ENCODE peak calls at places on chromosome 14, in nine cellular contexts. Y is GM20000, C is dorsolateral prefrontal cortex, G is GM06990, O is upper lobe of left lung, P is AG04450, Q is lower leg skin, A is fibroblast of pulmonary artery, S is endothelial cell. D is an unnamed sample.

GRCh38 chr14:103542545-103543088 is 13.6 kb downstream of the TRMT61A start:
- DNase-seq in Q (no peak), P (no peak), O (peak; percentile 75), Y (no peak), C (peak; percentile 94), A (no peak), G (no peak), S (peak; percentile 60), D (peak; percentile 71)

GRCh38 chr14:21748869-21749303 is 75.3 kb upstream of the OR4E1 start:
- DNase-seq in Y (peak; percentile 34), S (peak; percentile 67), P (no peak), C (no peak), Q (no peak), G (no peak), O (peak; percentile 26), A (peak; percentile 56), D (peak; percentile 19)

GRCh38 chr14:23366163-23366921 is 1.4 kb upstream of the EFS start:
- DNase-seq in Y (no peak), G (no peak), P (peak; percentile 24), Q (peak; percentile 69), O (peak; percentile 59), C (peak; percentile 75), A (peak; percentile 32), S (peak; percentile 49), D (peak; percentile 68)

GRCh38 chr14:58882577-58883018 is 244.8 kb downstream of the DACT1 start:
- DNase-seq in A (peak; percentile 77), O (no peak), P (no peak), G (no peak), S (no peak), Y (no peak), Q (no peak), C (no peak), D (no peak)

GRCh38 chr14:35333797-35334743 is 41.9 kb downstream of the PSMA6 start:
- DNase-seq in P (no peak), O (peak; percentile 36), C (no peak), A (no peak), Y (no peak), G (no peak), S (no peak), Q (no peak), D (no peak)

GRCh38 chr14:100246809-100247428 is 8.0 kb downstream of the YY1 start:
- DNase-seq in C (no peak), Y (no peak), G (no peak), S (peak; percentile 52), Q (no peak), A (peak; percentile 49), O (no peak), P (no peak), D (no peak)

GRCh38 chr14:75372260-75372659 is 55.6 kb upstream of the JDP2 start:
- DNase-seq in Q (no peak), A (peak; percentile 17), S (no peak), G (no peak), P (no peak), Y (no peak), C (peak; percentile 68), O (no peak), D (no peak)

GRCh38 chr14:54669759-54670630 is 103.1 kb downstream of the SAMD4A start:
- DNase-seq in C (no peak), O (no peak), A (peak; percentile 62), Q (peak; percentile 74), G (no peak), Y (no peak), P (peak; percentile 15), S (no peak), D (no peak)

GRCh38 chr14:82009076-82009475 is 475.4 kb upstream of the SEL1L start:
- DNase-seq in S (no peak), Y (no peak), Q (no peak), O (no peak), P (no peak), C (no peak), G (no peak), A (no peak), D (no peak)
- TF ChIP-seq CTCF in S (peak; percentile 32), Y (no peak), Q (no peak), O (no peak), P (no peak), C (peak; percentile 15), G (no peak), A (no peak), D (peak; percentile 53)

GRCh38 chr14:102046337-102047278 is 40.2 kb downstream of the HSP90AA1 start:
- DNase-seq in C (peak; percentile 81), O (peak; percentile 90), Y (no peak), A (peak; percentile 30), Q (peak; percentile 84), P (no peak), S (peak; percentile 44), G (no peak), D (peak; percentile 65)
- TF ChIP-seq CTCF in C (peak; percentile 79), O (peak; percentile 71), Y (peak; percentile 14), A (no peak), Q (no peak), P (no peak), S (peak; percentile 21), G (peak; percentile 20), D (peak; percentile 73)

DNA sequence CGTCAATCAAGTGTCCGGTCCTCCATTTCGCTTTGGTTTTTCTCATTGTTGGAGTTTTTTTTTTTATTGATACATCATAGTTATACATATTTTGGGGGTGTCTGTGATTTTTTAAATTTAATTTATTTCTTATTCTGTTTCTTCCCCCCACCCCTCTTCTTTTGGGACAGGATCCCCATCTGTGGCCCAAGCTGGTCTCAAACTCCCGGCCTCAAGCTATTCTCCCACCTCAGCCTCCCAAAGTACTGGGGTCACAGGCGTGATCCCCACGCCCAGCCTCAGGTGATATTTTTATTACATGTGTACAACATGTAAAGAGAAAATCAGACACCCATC is 51.3 kb upstream of the ZFP36L1 start:
- DNase-seq in A (no peak), O (no peak), S (no peak), Q (no peak), G (no peak), C (no peak), Y (no peak), P (no peak), D (no peak)
- TF ChIP-seq CTCF in A (no peak), O (no peak), S (no peak), Q (no peak), G (no peak), C (no peak), Y (no peak), P (no peak), D (no peak)

DNA sequence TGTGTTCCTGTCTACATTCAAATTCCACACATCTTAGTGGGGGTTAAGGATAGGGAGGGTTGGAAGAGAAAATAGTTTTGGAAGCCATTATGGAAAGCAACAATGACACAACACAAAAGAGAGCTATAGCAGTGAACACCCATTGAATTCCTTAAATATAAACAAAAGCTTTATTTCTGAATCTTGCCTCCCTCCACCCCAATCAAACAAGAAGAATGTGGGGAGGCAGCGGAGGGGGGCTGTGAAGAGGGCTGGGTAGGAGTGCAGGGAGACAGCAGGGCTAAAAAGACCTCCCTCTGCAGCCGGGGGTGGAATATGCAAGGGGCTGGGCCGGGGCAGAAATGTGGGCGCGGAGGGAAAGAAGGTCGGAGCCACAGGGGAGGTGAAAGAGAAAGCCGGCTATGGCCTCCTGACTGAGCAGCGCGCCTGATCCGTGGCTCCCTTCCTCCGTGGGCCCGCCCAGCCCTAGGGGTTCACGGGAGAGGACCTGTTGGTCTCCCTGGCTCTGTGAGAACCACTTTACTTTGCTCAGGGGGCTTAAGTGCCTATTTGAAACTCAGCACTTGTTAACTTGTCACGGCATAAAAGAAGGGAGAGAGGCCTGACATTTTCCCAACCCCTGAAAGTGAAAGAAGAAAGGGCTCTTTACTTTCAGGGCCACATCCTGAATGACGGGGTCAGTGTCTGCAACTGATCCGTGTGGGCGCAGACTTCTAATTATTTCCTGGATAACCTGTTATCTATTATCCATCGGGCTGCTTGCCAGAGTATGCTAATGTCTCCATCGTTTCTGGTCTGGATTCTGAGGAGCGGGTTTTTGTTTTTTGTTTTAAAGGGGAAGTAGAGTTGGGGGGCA is 127.3 kb upstream of the MAX start:
- DNase-seq in Q (peak; percentile 42), C (no peak), Y (peak; percentile 39), A (peak; percentile 43), S (peak; percentile 10), G (no peak), P (no peak), O (peak; percentile 40), D (no peak)
- TF ChIP-seq CTCF in Q (no peak), C (no peak), Y (no peak), A (no peak), S (no peak), G (no peak), P (no peak), O (no peak), D (no peak)